ENCODE peak calls at places on chromosomes 5 and 9, in nine cellular contexts. H is A549, E is stomach, X is sigmoid colon, U is suprapubic skin, Z is ovary, N is GM12878, M is H1, B is transverse colon. J is an unnamed sample.

GRCh38 chr5:149765932-149766331 is 35.8 kb downstream of the PPARGC1B start:
- DNase-seq in H (peak; percentile 61), E (no peak), X (no peak), U (no peak), Z (no peak), N (no peak), M (no peak), B (no peak), J (no peak)

GRCh38 chr5:98416541-98416940 is 356.9 kb upstream of the RGMB start:
- DNase-seq in H (no peak), E (no peak), X (no peak), U (no peak), Z (no peak), N (no peak), M (no peak), B (no peak), J (no peak)

GRCh38 chr9:85741112-85741874 is 461 bp downstream of the AGTPBP1 start:
- DNase-seq in H (peak; percentile 49), E (peak; percentile 36), X (peak; percentile 74), U (peak; percentile 78), Z (peak; percentile 30), N (no peak), M (peak; percentile 76), B (peak; percentile 48), J (peak; percentile 27)

GRCh38 chr5:159304961-159305595 is 25.2 kb downstream of the IL12B start:
- DNase-seq in H (no peak), E (no peak), X (no peak), U (no peak), Z (no peak), N (no peak), M (no peak), B (no peak), J (no peak)

GRCh38 chr9:120396926-120397325 is 183.0 kb downstream of the CDK5RAP2 start:
- DNase-seq in H (no peak), E (no peak), X (peak; percentile 38), U (no peak), Z (no peak), N (no peak), M (no peak), B (no peak), J (no peak)

GRCh38 chr5:131265318-131265803 is 1.5 kb downstream of the CDC42SE2 start:
- DNase-seq in H (peak; percentile 76), E (no peak), X (no peak), U (no peak), Z (no peak), N (no peak), M (no peak), B (no peak), J (no peak)

GRCh38 chr9:107833295-107833694 is 343.7 kb upstream of the KLF4 start:
- DNase-seq in H (no peak), E (no peak), X (no peak), U (no peak), Z (no peak), N (no peak), M (no peak), B (no peak), J (no peak)

GRCh38 chr9:2576631-2577030 is 45.0 kb upstream of the VLDLR start:
- DNase-seq in H (no peak), E (no peak), X (no peak), U (no peak), Z (no peak), N (no peak), M (no peak), B (peak; percentile 68), J (no peak)

GRCh38 chr5:100898504-100899346 is 4.4 kb downstream of the ST8SIA4 start:
- DNase-seq in H (no peak), E (no peak), X (no peak), U (no peak), Z (no peak), N (no peak), M (no peak), B (no peak), J (no peak)

GRCh38 chr5:345404-346195 is 24.1 kb downstream of the AHRR start:
- DNase-seq in H (no peak), E (no peak), X (no peak), U (no peak), Z (peak; percentile 51), N (no peak), M (peak; percentile 56), B (no peak), J (no peak)

GRCh38 chr5:140148508-140148907 is 22.8 kb downstream of the IGIP start:
- DNase-seq in H (peak; percentile 44), E (no peak), X (no peak), U (no peak), Z (no peak), N (no peak), M (peak; percentile 68), B (no peak), J (no peak)

GRCh38 chr5:87120518-87121314 is 147.0 kb upstream of the RASA1 start:
- DNase-seq in H (peak; percentile 24), E (no peak), X (no peak), U (no peak), Z (no peak), N (no peak), M (no peak), B (no peak), J (no peak)

GRCh38 chr5:177994561-177995190 is 1.4 kb downstream of the PROP1 start:
- DNase-seq in H (no peak), E (no peak), X (no peak), U (no peak), Z (no peak), N (no peak), M (no peak), B (no peak), J (no peak)

GRCh38 chr5:31054436-31054835 is 139.1 kb upstream of the CDH6 start:
- DNase-seq in H (no peak), E (no peak), X (no peak), U (no peak), Z (no peak), N (no peak), M (no peak), B (no peak), J (no peak)

GRCh38 chr5:142032747-142033631 is 20.2 kb upstream of the GNPDA1 start:
- DNase-seq in H (no peak), E (no peak), X (no peak), U (no peak), Z (no peak), N (no peak), M (peak; percentile 34), B (no peak), J (no peak)

GRCh38 chr9:84170521-84171141 is 169.9 kb downstream of the SLC28A3 start:
- DNase-seq in H (peak; percentile 37), E (peak; percentile 64), X (peak; percentile 90), U (peak; percentile 69), Z (peak; percentile 85), N (no peak), M (no peak), B (peak; percentile 73), J (peak; percentile 66)

GRCh38 chr5:62282079-62282478 is 23.9 kb upstream of the KIF2A start:
- DNase-seq in H (no peak), E (no peak), X (no peak), U (no peak), Z (no peak), N (no peak), M (no peak), B (no peak), J (no peak)

GRCh38 chr5:122404653-122405362 is 92.8 kb downstream of the SNCAIP start:
- DNase-seq in H (no peak), E (no peak), X (no peak), U (no peak), Z (no peak), N (no peak), M (no peak), B (no peak), J (no peak)

GRCh38 chr5:139410121-139410885 is 6.4 kb upstream of the SPATA24 start:
- DNase-seq in H (no peak), E (no peak), X (peak; percentile 33), U (no peak), Z (no peak), N (no peak), M (no peak), B (no peak), J (no peak)

GRCh38 chr9:38423273-38423938 is 848 bp downstream of the IGFBPL1 start:
- DNase-seq in H (no peak), E (no peak), X (peak; percentile 24), U (no peak), Z (no peak), N (no peak), M (no peak), B (no peak), J (no peak)
- H3K4me3 ChIP-seq in H (peak overlapping the region; percentile 64), E (peak overlapping the region; percentile 51), X (peak overlapping the region; percentile 29), U (peak overlapping the region; percentile 51), Z (no peak overlapping the region), N (no peak overlapping the region), M (peak overlapping the region; percentile 56), B (peak overlapping the region; percentile 39), J (no peak overlapping the region)

GRCh38 chr9:105047652-105048031 is 119.7 kb upstream of the ABCA1 start:
- DNase-seq in H (no peak), E (no peak), X (no peak), U (no peak), Z (no peak), N (no peak), M (no peak), B (no peak), J (no peak)
- TF ChIP-seq POLR2A in H (no peak), E (no peak), X (no peak), U (no peak), Z (no peak), N (no peak), M (no peak), B (no peak), J (no peak)

GRCh38 chr9:126591083-126591482 is 22.6 kb upstream of the LMX1B start:
- DNase-seq in H (peak; percentile 61), E (no peak), X (no peak), U (no peak), Z (no peak), N (no peak), M (no peak), B (no peak), J (no peak)
- TF ChIP-seq EP300 in H (no peak), E (no peak), X (no peak), U (no peak), Z (no peak), N (no peak), M (no peak), B (no peak), J (no peak)

GRCh38 chr9:123756484-123757106 is 173.3 kb downstream of the DENND1A start:
- DNase-seq in H (no peak), E (no peak), X (no peak), U (no peak), Z (no peak), N (peak; percentile 40), M (peak; percentile 43), B (no peak), J (no peak)

GRCh38 chr9:123753669-123754307 is 176.1 kb downstream of the DENND1A start:
- DNase-seq in H (no peak), E (no peak), X (no peak), U (no peak), Z (no peak), N (no peak), M (no peak), B (no peak), J (no peak)

GRCh38 chr9:123757960-123758359 is 172.0 kb downstream of the DENND1A start:
- DNase-seq in H (no peak), E (no peak), X (no peak), U (no peak), Z (no peak), N (no peak), M (no peak), B (no peak), J (no peak)

GRCh38 chr9:123761905-123762605 is 167.9 kb downstream of the DENND1A start:
- DNase-seq in H (no peak), E (no peak), X (no peak), U (no peak), Z (no peak), N (no peak), M (peak; percentile 35), B (no peak), J (no peak)

GRCh38 chr9:123757547-123757946 is 172.4 kb downstream of the DENND1A start:
- DNase-seq in H (no peak), E (no peak), X (peak; percentile 65), U (no peak), Z (peak; percentile 23), N (no peak), M (no peak), B (no peak), J (no peak)
- H3K4me3 ChIP-seq in H (no peak overlapping the region), E (no peak overlapping the region), X (no peak overlapping the region), U (no peak overlapping the region), Z (no peak overlapping the region), N (no peak overlapping the region), M (no peak overlapping the region), B (no peak overlapping the region), J (no peak overlapping the region)

J was measured in tibial nerve.